ENCODE peak calls at places on chromosomes 6 and 20, in ten cellular contexts. V is esophagus squamous epithelium; C is upper lobe of right lung; F is CD8-positive, alpha-beta memory T cell; Z is PC-3; D is psoas muscle; N is OCI-LY7; O is GM23248; R is sigmoid colon; M is CD4-positive, CD25-positive, alpha-beta regulatory T cell. U is an unnamed sample.

GRCh38 chr6:169286961-169287360 is 33.3 kb upstream of the THBS2 start:
- DNase-seq in V (no peak), C (no peak), F (no peak), Z (no peak), D (no peak), N (no peak), O (no peak), R (no peak), M (no peak), U (no peak)

GRCh38 chr6:154565331-154565730 is 54.8 kb upstream of the CNKSR3 start:
- DNase-seq in V (no peak), C (no peak), F (no peak), Z (no peak), D (no peak), N (no peak), O (no peak), R (no peak), M (no peak), U (no peak)

GRCh38 chr6:163416640-163417253 is 2.2 kb downstream of the QKI start:
- DNase-seq in V (no peak), C (no peak), F (no peak), Z (peak; percentile 83), D (no peak), N (peak; percentile 53), O (peak; percentile 88), R (peak; percentile 71), M (no peak), U (peak; percentile 55)

GRCh38 chr20:1417790-1418189 is 24.9 kb upstream of the FKBP1A start:
- DNase-seq in V (no peak), C (no peak), F (no peak), Z (no peak), D (no peak), N (no peak), O (no peak), R (no peak), M (no peak), U (no peak)

GRCh38 chr20:61929971-61930666 is 135.6 kb downstream of the TAF4 start:
- DNase-seq in V (no peak), C (peak; percentile 49), F (no peak), Z (no peak), D (no peak), N (no peak), O (no peak), R (no peak), M (no peak), U (no peak)

GRCh38 chr20:5969348-5969935 is 19.0 kb downstream of the MCM8 start:
- DNase-seq in V (no peak), C (no peak), F (no peak), Z (no peak), D (no peak), N (no peak), O (no peak), R (no peak), M (no peak), U (no peak)

GRCh38 chr6:8057793-8058192 is 6.4 kb downstream of the BLOC1S5 start:
- DNase-seq in V (no peak), C (no peak), F (no peak), Z (peak; percentile 54), D (no peak), N (no peak), O (no peak), R (no peak), M (no peak), U (no peak)

GRCh38 chr6:7381092-7381491 is 8.4 kb downstream of the CAGE1 start:
- DNase-seq in V (no peak), C (no peak), F (no peak), Z (no peak), D (no peak), N (no peak), O (no peak), R (no peak), M (no peak), U (no peak)

GRCh38 chr6:33905081-33905609 is 101.3 kb upstream of the MLN start:
- DNase-seq in V (no peak), C (no peak), F (peak; percentile 51), Z (no peak), D (no peak), N (no peak), O (no peak), R (no peak), M (peak; percentile 20), U (no peak)

GRCh38 chr20:5535211-5535756 is 214.9 kb upstream of the SHLD1 start:
- DNase-seq in V (no peak), C (no peak), F (no peak), Z (no peak), D (no peak), N (no peak), O (peak; percentile 97), R (no peak), M (no peak), U (no peak)

GRCh38 chr6:16239090-16239797 is 857 bp downstream of the GMPR start:
- DNase-seq in V (no peak), C (peak; percentile 87), F (no peak), Z (peak; percentile 84), D (peak; percentile 83), N (no peak), O (peak; percentile 65), R (peak; percentile 88), M (no peak), U (peak; percentile 60)

GRCh38 chr6:30926644-30927043 is 5.3 kb downstream of the SFTA2 start:
- DNase-seq in V (no peak), C (peak; percentile 82), F (no peak), Z (peak; percentile 52), D (no peak), N (no peak), O (peak; percentile 36), R (no peak), M (no peak), U (no peak)

GRCh38 chr6:131770776-131771175 is 37.0 kb upstream of the ENPP1 start:
- DNase-seq in V (no peak), C (no peak), F (no peak), Z (no peak), D (no peak), N (no peak), O (no peak), R (no peak), M (no peak), U (no peak)
- H3K4me1 ChIP-seq in V (no peaks in the 10 kb centered on the region), C (no peaks in the 10 kb centered on the region), F (no peaks in the 10 kb centered on the region), Z (no peaks in the 10 kb centered on the region), D (no peaks in the 10 kb centered on the region), N (no peaks in the 10 kb centered on the region), O (peaks cover 14% of the 10 kb centered on the region), R (no peaks in the 10 kb centered on the region), M (no peaks in the 10 kb centered on the region), U (no peaks in the 10 kb centered on the region)

DNA sequence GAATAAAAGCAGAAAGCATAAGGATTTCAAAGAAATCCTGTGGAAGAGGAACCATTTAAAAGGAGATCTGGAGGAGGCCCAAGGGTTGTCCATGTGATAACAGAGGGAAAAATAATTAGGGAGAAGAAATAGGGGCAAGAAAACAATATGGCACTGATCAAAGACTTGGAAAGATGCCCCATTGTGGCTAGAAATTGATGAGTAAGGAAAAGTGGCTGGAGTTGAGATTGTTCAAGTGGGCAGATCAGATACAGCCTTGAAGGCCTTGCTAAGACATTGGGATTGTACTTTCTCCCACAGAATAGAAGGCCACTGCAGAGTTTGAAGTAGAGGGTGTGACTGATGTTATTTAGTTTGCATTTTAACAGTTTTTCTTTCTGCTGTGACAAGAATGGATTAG is 213.3 kb downstream of the CBLN4 start:
- DNase-seq in V (no peak), C (no peak), F (no peak), Z (no peak), D (no peak), N (no peak), O (no peak), R (no peak), M (no peak), U (no peak)
- H3K9me3 ChIP-seq in V (no peaks in the 10 kb centered on the region), C (no peaks in the 10 kb centered on the region), F (no peaks in the 10 kb centered on the region), Z (peaks cover 33% of the 10 kb centered on the region), D (no peaks in the 10 kb centered on the region), N (no peaks in the 10 kb centered on the region), O (no peaks in the 10 kb centered on the region), R (no peaks in the 10 kb centered on the region), M (no peaks in the 10 kb centered on the region), U (no peaks in the 10 kb centered on the region)

DNA sequence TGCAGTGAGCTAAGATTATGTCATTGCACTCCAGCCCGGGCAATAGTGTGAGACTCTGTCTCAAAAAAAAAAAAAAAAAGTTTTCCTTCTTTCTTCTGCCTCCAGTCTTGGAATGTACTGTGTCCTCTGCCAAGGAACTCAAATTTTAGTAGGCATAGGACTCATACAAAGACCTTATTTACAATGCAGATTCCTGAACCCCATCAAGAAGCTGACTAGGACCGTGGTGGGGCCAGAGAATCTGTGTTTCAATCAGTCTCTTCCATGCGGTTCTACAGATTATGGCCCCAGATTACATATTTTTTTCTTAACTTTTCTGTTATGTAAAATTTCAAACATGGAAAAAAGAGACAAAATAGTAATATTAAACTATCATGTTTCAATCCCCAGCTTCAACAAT is 29.8 kb upstream of the PIM1 start:
- DNase-seq in V (no peak), C (no peak), F (no peak), Z (no peak), D (no peak), N (no peak), O (no peak), R (no peak), M (no peak), U (no peak)
- H3K4me1 ChIP-seq in V (peaks cover under 1% of the 10 kb centered on the region), C (peaks cover 23% of the 10 kb centered on the region), F (peaks cover 12% of the 10 kb centered on the region), Z (peaks cover 62% of the 10 kb centered on the region), D (peaks cover 22% of the 10 kb centered on the region), N (peaks cover 15% of the 10 kb centered on the region), O (peaks cover 66% of the 10 kb centered on the region), R (peaks cover 60% of the 10 kb centered on the region), M (peaks cover 12% of the 10 kb centered on the region), U (no peaks in the 10 kb centered on the region)

GRCh38 chr6:23176471-23176870 is 607.1 kb downstream of the HDGFL1 start:
- DNase-seq in V (no peak), C (no peak), F (no peak), Z (no peak), D (no peak), N (no peak), O (no peak), R (no peak), M (no peak), U (no peak)

GRCh38 chr6:23175391-23175790 is 606.0 kb downstream of the HDGFL1 start:
- DNase-seq in V (no peak), C (no peak), F (no peak), Z (no peak), D (no peak), N (no peak), O (peak; percentile 70), R (no peak), M (no peak), U (no peak)

GRCh38 chr6:23176883-23177282 is 607.5 kb downstream of the HDGFL1 start:
- DNase-seq in V (no peak), C (no peak), F (no peak), Z (no peak), D (no peak), N (no peak), O (peak; percentile 1), R (no peak), M (no peak), U (peak; percentile 78)

GRCh38 chr6:23173231-23173630 is 603.9 kb downstream of the HDGFL1 start:
- DNase-seq in V (no peak), C (no peak), F (no peak), Z (peak; percentile 7), D (no peak), N (no peak), O (peak; percentile 3), R (no peak), M (no peak), U (no peak)

DNA sequence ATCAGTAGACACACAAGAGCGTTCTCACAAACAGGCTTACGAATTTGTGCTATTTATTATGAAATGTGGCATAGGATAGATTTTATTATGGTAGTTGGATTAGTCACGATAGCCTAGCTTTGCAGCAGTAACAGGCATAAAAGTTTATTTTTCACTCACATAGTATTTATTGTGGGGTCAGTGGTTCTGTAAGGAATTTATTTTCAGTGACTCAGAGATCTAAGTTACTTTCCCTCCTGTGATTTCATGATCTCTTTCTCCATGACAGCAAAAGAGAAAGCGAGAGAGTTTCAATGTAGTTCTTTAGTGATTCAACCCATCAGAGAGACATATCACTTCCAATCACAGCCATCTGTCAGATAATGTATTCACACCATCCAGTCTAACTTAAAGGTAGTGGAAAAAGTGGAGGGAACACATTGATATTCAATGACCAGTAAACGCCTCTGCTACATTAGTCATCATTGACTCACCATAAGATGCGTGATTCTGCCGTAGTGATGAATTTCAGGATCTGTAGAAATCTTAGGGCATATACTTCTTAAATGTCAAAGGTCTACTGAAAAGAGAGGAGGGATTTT is 605.5 kb downstream of the HDGFL1 start:
- DNase-seq in V (no peak), C (no peak), F (no peak), Z (peak; percentile 95), D (no peak), N (no peak), O (peak; percentile 92), R (no peak), M (no peak), U (no peak)
- H3K9me3 ChIP-seq in V (no peaks in the 10 kb centered on the region), C (no peaks in the 10 kb centered on the region), F (no peaks in the 10 kb centered on the region), Z (no peaks in the 10 kb centered on the region), D (no peaks in the 10 kb centered on the region), N (no peaks in the 10 kb centered on the region), O (no peaks in the 10 kb centered on the region), R (no peaks in the 10 kb centered on the region), M (no peaks in the 10 kb centered on the region), U (no peaks in the 10 kb centered on the region)